ENCODE peak calls at places on chromosomes 5 and 9, in seven cellular contexts. One of them, this sample, is unnamed.
A peak's percentile ranks its signal among the peaks of the same experiment; 100 is the strongest.

GRCh38 chr9:30075451-30076199 is 2308.8 kb upstream of the ACO1 start:
- DNase-seq in transverse colon: no peak
- DNase-seq in Peyer's patch: no peak
- DNase-seq in HCT116: peak; percentile 55
- DNase-seq in heart left ventricle: no peak
- DNase-seq in K562: no peak
- DNase-seq in stomach: no peak
- DNase-seq in this sample: no peak

GRCh38 chr9:113216406-113216805 is 4.7 kb downstream of the FKBP15 start:
- DNase-seq in transverse colon: no peak
- DNase-seq in Peyer's patch: no peak
- DNase-seq in HCT116: no peak
- DNase-seq in heart left ventricle: no peak
- DNase-seq in K562: no peak
- DNase-seq in stomach: no peak
- DNase-seq in this sample: no peak

GRCh38 chr9:135907006-135907434 is 326 bp downstream of the CAMSAP1 start:
- DNase-seq in transverse colon: peak; percentile 27
- DNase-seq in Peyer's patch: peak; percentile 64
- DNase-seq in HCT116: no peak
- DNase-seq in heart left ventricle: no peak
- DNase-seq in K562: no peak
- DNase-seq in stomach: no peak
- DNase-seq in this sample: peak; percentile 33

GRCh38 chr5:146947181-146947941 is 68.8 kb upstream of the PPP2R2B start:
- DNase-seq in transverse colon: no peak
- DNase-seq in Peyer's patch: no peak
- DNase-seq in HCT116: peak; percentile 16
- DNase-seq in heart left ventricle: no peak
- DNase-seq in K562: peak; percentile 16
- DNase-seq in stomach: no peak
- DNase-seq in this sample: no peak

GRCh38 chr9:124632077-124632621 is 125.0 kb upstream of the NR5A1 start:
- DNase-seq in transverse colon: no peak
- DNase-seq in Peyer's patch: no peak
- DNase-seq in HCT116: no peak
- DNase-seq in heart left ventricle: no peak
- DNase-seq in K562: no peak
- DNase-seq in stomach: no peak
- DNase-seq in this sample: no peak

GRCh38 chr9:130155647-130156046 is 16.6 kb upstream of the NCS1 start:
- DNase-seq in transverse colon: no peak
- DNase-seq in Peyer's patch: no peak
- DNase-seq in HCT116: no peak
- DNase-seq in heart left ventricle: no peak
- DNase-seq in K562: no peak
- DNase-seq in stomach: no peak
- DNase-seq in this sample: no peak

GRCh38 chr9:3502560-3503398 is 23.0 kb downstream of the RFX3 start:
- DNase-seq in transverse colon: no peak
- DNase-seq in Peyer's patch: no peak
- DNase-seq in HCT116: no peak
- DNase-seq in heart left ventricle: no peak
- DNase-seq in K562: no peak
- DNase-seq in stomach: no peak
- DNase-seq in this sample: no peak

GRCh38 chr9:109017061-109017460 is 3.8 kb upstream of the CTNNAL1 start:
- DNase-seq in transverse colon: no peak
- DNase-seq in Peyer's patch: no peak
- DNase-seq in HCT116: no peak
- DNase-seq in heart left ventricle: no peak
- DNase-seq in K562: no peak
- DNase-seq in stomach: no peak
- DNase-seq in this sample: no peak

GRCh38 chr5:109877670-109878045 is 187.9 kb downstream of the MAN2A1 start:
- DNase-seq in transverse colon: no peak
- DNase-seq in Peyer's patch: no peak
- DNase-seq in HCT116: no peak
- DNase-seq in heart left ventricle: no peak
- DNase-seq in K562: no peak
- DNase-seq in stomach: no peak
- DNase-seq in this sample: no peak

GRCh38 chr5:137758719-137759312 is 4.7 kb upstream of the HNRNPA0 start:
- DNase-seq in transverse colon: no peak
- DNase-seq in Peyer's patch: no peak
- DNase-seq in HCT116: no peak
- DNase-seq in heart left ventricle: no peak
- DNase-seq in K562: no peak
- DNase-seq in stomach: no peak
- DNase-seq in this sample: no peak

GRCh38 chr5:57956606-57957005 is 474.0 kb upstream of the ACTBL2 start:
- DNase-seq in transverse colon: no peak
- DNase-seq in Peyer's patch: no peak
- DNase-seq in HCT116: no peak
- DNase-seq in heart left ventricle: no peak
- DNase-seq in K562: no peak
- DNase-seq in stomach: no peak
- DNase-seq in this sample: no peak

GRCh38 chr5:158642852-158643251 is 456.9 kb downstream of the EBF1 start:
- DNase-seq in transverse colon: no peak
- DNase-seq in Peyer's patch: no peak
- DNase-seq in HCT116: no peak
- DNase-seq in heart left ventricle: peak; percentile 66
- DNase-seq in K562: no peak
- DNase-seq in stomach: no peak
- DNase-seq in this sample: no peak

GRCh38 chr9:35813434-35814105 is 1.3 kb downstream of the HINT2 start:
- DNase-seq in transverse colon: no peak
- DNase-seq in Peyer's patch: no peak
- DNase-seq in HCT116: peak; percentile 42
- DNase-seq in heart left ventricle: no peak
- DNase-seq in K562: peak; percentile 43
- DNase-seq in stomach: no peak
- DNase-seq in this sample: no peak

GRCh38 chr9:110083866-110084265 is 124.1 kb downstream of the C9orf152 start:
- DNase-seq in transverse colon: no peak
- DNase-seq in Peyer's patch: no peak
- DNase-seq in HCT116: no peak
- DNase-seq in heart left ventricle: no peak
- DNase-seq in K562: no peak
- DNase-seq in stomach: no peak
- DNase-seq in this sample: no peak

GRCh38 chr9:93122721-93123221 is 11.3 kb downstream of the NINJ1 start:
- DNase-seq in transverse colon: peak; percentile 5
- DNase-seq in Peyer's patch: peak; percentile 43
- DNase-seq in HCT116: no peak
- DNase-seq in heart left ventricle: peak; percentile 56
- DNase-seq in K562: no peak
- DNase-seq in stomach: no peak
- DNase-seq in this sample: peak; percentile 16

GRCh38 chr5:169226904-169227303 is 74.0 kb downstream of the SLIT3 start:
- DNase-seq in transverse colon: no peak
- DNase-seq in Peyer's patch: no peak
- DNase-seq in HCT116: no peak
- DNase-seq in heart left ventricle: no peak
- DNase-seq in K562: no peak
- DNase-seq in stomach: no peak
- DNase-seq in this sample: no peak

GRCh38 chr9:109728696-109729300 is 51.2 kb upstream of the PALM2AKAP2 start:
- DNase-seq in transverse colon: no peak
- DNase-seq in Peyer's patch: no peak
- DNase-seq in HCT116: no peak
- DNase-seq in heart left ventricle: no peak
- DNase-seq in K562: no peak
- DNase-seq in stomach: no peak
- DNase-seq in this sample: no peak

GRCh38 chr5:167254150-167254549 is 1037.3 kb upstream of the WWC1 start:
- DNase-seq in transverse colon: no peak
- DNase-seq in Peyer's patch: no peak
- DNase-seq in HCT116: no peak
- DNase-seq in heart left ventricle: no peak
- DNase-seq in K562: no peak
- DNase-seq in stomach: no peak
- DNase-seq in this sample: no peak

GRCh38 chr5:73815631-73816030 is 189.6 kb downstream of the ARHGEF28 start:
- DNase-seq in transverse colon: no peak
- DNase-seq in Peyer's patch: no peak
- DNase-seq in HCT116: no peak
- DNase-seq in heart left ventricle: no peak
- DNase-seq in K562: no peak
- DNase-seq in stomach: no peak
- DNase-seq in this sample: no peak

GRCh38 chr5:33611882-33612281 is 171.1 kb downstream of the TARS1 start:
- DNase-seq in transverse colon: no peak
- DNase-seq in Peyer's patch: no peak
- DNase-seq in HCT116: no peak
- DNase-seq in heart left ventricle: no peak
- DNase-seq in K562: no peak
- DNase-seq in stomach: no peak
- DNase-seq in this sample: no peak

GRCh38 chr5:127700237-127700766 is 2.9 kb upstream of the CCDC192 start:
- DNase-seq in transverse colon: no peak
- DNase-seq in Peyer's patch: no peak
- DNase-seq in HCT116: no peak
- DNase-seq in heart left ventricle: no peak
- DNase-seq in K562: no peak
- DNase-seq in stomach: no peak
- DNase-seq in this sample: no peak

GRCh38 chr9:26326473-26327044 is 566.0 kb downstream of the CAAP1 start:
- DNase-seq in transverse colon: peak; percentile 16
- DNase-seq in Peyer's patch: no peak
- DNase-seq in HCT116: peak; percentile 15
- DNase-seq in heart left ventricle: no peak
- DNase-seq in K562: no peak
- DNase-seq in stomach: no peak
- DNase-seq in this sample: no peak

GRCh38 chr9:96599298-96599697 is 20.3 kb downstream of the CDC14B start:
- DNase-seq in transverse colon: no peak
- DNase-seq in Peyer's patch: no peak
- DNase-seq in HCT116: no peak
- DNase-seq in heart left ventricle: no peak
- DNase-seq in K562: no peak
- DNase-seq in stomach: no peak
- DNase-seq in this sample: no peak

GRCh38 chr9:93577045-93577939 is 908 bp downstream of the PHF2 start:
- DNase-seq in transverse colon: peak; percentile 37
- DNase-seq in Peyer's patch: peak; percentile 65
- DNase-seq in HCT116: no peak
- DNase-seq in heart left ventricle: no peak
- DNase-seq in K562: peak; percentile 49
- DNase-seq in stomach: peak; percentile 31
- DNase-seq in this sample: no peak

GRCh38 chr5:81428866-81429265 is 34.9 kb upstream of the ACOT12 start:
- DNase-seq in transverse colon: no peak
- DNase-seq in Peyer's patch: no peak
- DNase-seq in HCT116: no peak
- DNase-seq in heart left ventricle: no peak
- DNase-seq in K562: peak; percentile 14
- DNase-seq in stomach: no peak
- DNase-seq in this sample: no peak

GRCh38 chr9:124697326-124698200 is 73.5 kb downstream of the NR6A1 start:
- DNase-seq in transverse colon: no peak
- DNase-seq in Peyer's patch: no peak
- DNase-seq in HCT116: no peak
- DNase-seq in heart left ventricle: no peak
- DNase-seq in K562: no peak
- DNase-seq in stomach: no peak
- DNase-seq in this sample: no peak

GRCh38 chr9:4425358-4426045 is 64.8 kb upstream of the SLC1A1 start:
- DNase-seq in transverse colon: no peak
- DNase-seq in Peyer's patch: no peak
- DNase-seq in HCT116: no peak
- DNase-seq in heart left ventricle: no peak
- DNase-seq in K562: no peak
- DNase-seq in stomach: no peak
- DNase-seq in this sample: no peak

GRCh38 chr5:170941788-170942187 is 80.0 kb downstream of the RANBP17 start:
- DNase-seq in transverse colon: no peak
- DNase-seq in Peyer's patch: no peak
- DNase-seq in HCT116: no peak
- DNase-seq in heart left ventricle: no peak
- DNase-seq in K562: no peak
- DNase-seq in stomach: no peak
- DNase-seq in this sample: no peak

GRCh38 chr5:143409972-143410371 is 6.5 kb upstream of the NR3C1 start:
- DNase-seq in transverse colon: no peak
- DNase-seq in Peyer's patch: no peak
- DNase-seq in HCT116: no peak
- DNase-seq in heart left ventricle: no peak
- DNase-seq in K562: no peak
- DNase-seq in stomach: no peak
- DNase-seq in this sample: no peak
- H3K36me3 ChIP-seq in transverse colon: no peaks in the 10 kb centered on the region
- H3K36me3 ChIP-seq in Peyer's patch: no peaks in the 10 kb centered on the region
- H3K36me3 ChIP-seq in HCT116: no peaks in the 10 kb centered on the region
- H3K36me3 ChIP-seq in heart left ventricle: no peaks in the 10 kb centered on the region
- H3K36me3 ChIP-seq in K562: no peaks in the 10 kb centered on the region
- H3K36me3 ChIP-seq in stomach: no peaks in the 10 kb centered on the region
- H3K36me3 ChIP-seq in this sample: no peaks in the 10 kb centered on the region

GRCh38 chr5:107023732-107024131 is 647.0 kb downstream of the EFNA5 start:
- DNase-seq in transverse colon: no peak
- DNase-seq in Peyer's patch: no peak
- DNase-seq in HCT116: no peak
- DNase-seq in heart left ventricle: no peak
- DNase-seq in K562: no peak
- DNase-seq in stomach: no peak
- DNase-seq in this sample: no peak
- TF ChIP-seq POLR2A in transverse colon: no peak
- TF ChIP-seq POLR2A in Peyer's patch: no peak
- TF ChIP-seq POLR2A in HCT116: no peak
- TF ChIP-seq POLR2A in heart left ventricle: no peak
- TF ChIP-seq POLR2A in K562: no peak
- TF ChIP-seq POLR2A in stomach: no peak
- TF ChIP-seq POLR2A in this sample: no peak

GRCh38 chr5:88827997-88828396 is 55.0 kb downstream of the MEF2C start:
- DNase-seq in transverse colon: no peak
- DNase-seq in Peyer's patch: no peak
- DNase-seq in HCT116: no peak
- DNase-seq in heart left ventricle: no peak
- DNase-seq in K562: no peak
- DNase-seq in stomach: no peak
- DNase-seq in this sample: no peak
- H3K4me3 ChIP-seq in transverse colon: no peak overlapping the region
- H3K4me3 ChIP-seq in Peyer's patch: no peak overlapping the region
- H3K4me3 ChIP-seq in HCT116: peak overlapping the region; percentile 35
- H3K4me3 ChIP-seq in heart left ventricle: no peak overlapping the region
- H3K4me3 ChIP-seq in K562: no peak overlapping the region
- H3K4me3 ChIP-seq in stomach: no peak overlapping the region
- H3K4me3 ChIP-seq in this sample: no peak overlapping the region

DNA sequence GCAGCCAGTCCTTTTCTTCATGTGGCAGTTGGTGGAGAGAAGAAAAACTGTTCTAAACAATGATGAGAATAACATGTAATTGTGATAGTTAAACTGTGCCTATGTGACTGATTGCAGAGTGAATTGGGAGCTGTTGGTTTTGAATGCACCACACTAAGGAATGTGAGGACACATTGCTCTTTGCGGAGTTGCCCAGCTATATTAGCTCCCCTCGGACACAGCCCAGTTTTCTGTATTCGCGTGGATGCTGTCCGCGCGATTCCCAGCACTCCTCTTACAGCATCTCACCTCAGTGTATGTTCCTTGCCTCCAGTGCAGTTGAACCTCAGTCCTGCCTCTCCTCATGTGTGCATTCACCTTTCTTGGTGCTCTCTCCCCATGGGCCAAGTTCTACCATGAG is 32.2 kb downstream of the TGFBI start:
- DNase-seq in transverse colon: no peak
- DNase-seq in Peyer's patch: no peak
- DNase-seq in HCT116: no peak
- DNase-seq in heart left ventricle: no peak
- DNase-seq in K562: no peak
- DNase-seq in stomach: no peak
- DNase-seq in this sample: no peak
- H3K36me3 ChIP-seq in transverse colon: no peaks in the 10 kb centered on the region
- H3K36me3 ChIP-seq in Peyer's patch: peaks cover 14% of the 10 kb centered on the region
- H3K36me3 ChIP-seq in HCT116: no peaks in the 10 kb centered on the region
- H3K36me3 ChIP-seq in heart left ventricle: peaks cover 11% of the 10 kb centered on the region
- H3K36me3 ChIP-seq in K562: no peaks in the 10 kb centered on the region
- H3K36me3 ChIP-seq in stomach: peaks cover 41% of the 10 kb centered on the region
- H3K36me3 ChIP-seq in this sample: no peaks in the 10 kb centered on the region